ENCODE peak calls at places on chromosomes 12 and 14, in nine cellular contexts. C is stimulated activated CD4-positive, alpha-beta T cell treated with anti-CD3 and anti-CD28 coated beads, Interleukin-15, amount 100 ng/mL, for 1 hour; Y is stimulated activated naive B cell treated with anti-CD40 and anti-IgM and Interleukin-4, amounts not matched to agents 10 μg/mL and 1 μg/mL and 100 μg/mL, for 72 hours; Z is HuH-7.5; K is NCI-H226; J is brain microvascular endothelial cell; E is epithelial cell of esophagus; D is occipital lobe; T is GM23248. X is an unnamed sample.

GRCh38 chr12:47935196-47935595 is 28.2 kb upstream of the TMEM106C start:
- DNase-seq in D (no peak), E (no peak), Y (no peak), K (no peak), Z (no peak), J (peak), C (no peak), T (peak), X (no peak)

GRCh38 chr14:94124582-94125377 is 4.6 kb downstream of the IFI27L2 start:
- DNase-seq in J (no peak), E (peak), Z (no peak), D (no peak), K (no peak), T (no peak), C (no peak), Y (no peak), X (no peak)

GRCh38 chr12:25829192-25829591 is 129.3 kb upstream of the RASSF8 start:
- DNase-seq in Z (no peak), T (peak), E (peak), J (peak), C (no peak), K (peak), D (no peak), Y (no peak), X (peak)

GRCh38 chr14:60720962-60721330 is 3.2 kb downstream of the SIX4 start:
- DNase-seq in Z (peak), T (no peak), J (no peak), C (no peak), E (no peak), K (no peak), Y (no peak), D (no peak), X (no peak)

GRCh38 chr14:53929871-53930685 is 26.5 kb downstream of the BMP4 start:
- DNase-seq in J (no peak), D (no peak), Y (no peak), Z (no peak), C (no peak), T (no peak), E (peak), K (no peak), X (peak)

GRCh38 chr14:100429537-100429936 is 106.4 kb downstream of the SLC25A47 start:
- DNase-seq in J (no peak), D (no peak), E (no peak), K (no peak), Z (no peak), C (no peak), T (no peak), Y (no peak), X (no peak)

GRCh38 chr12:120249875-120250795 is 15.4 kb downstream of the PXN start:
- DNase-seq in J (no peak), T (peak), Z (no peak), K (no peak), D (no peak), E (no peak), Y (peak), C (no peak), X (peak)

GRCh38 chr12:68749443-68749842 is 3.5 kb downstream of the SLC35E3 start:
- DNase-seq in E (no peak), C (no peak), J (no peak), T (no peak), K (no peak), Z (no peak), D (no peak), Y (no peak), X (no peak)

GRCh38 chr14:24183014-24183481 is 5.6 kb downstream of the IPO4 start:
- DNase-seq in T (no peak), D (no peak), Z (no peak), Y (no peak), J (no peak), K (no peak), E (no peak), C (no peak), X (no peak)

GRCh38 chr12:79373896-79374499 is 316.8 kb downstream of the PAWR start:
- DNase-seq in Z (peak), J (peak), D (no peak), C (no peak), Y (peak), E (peak), T (peak), K (peak), X (peak)

GRCh38 chr12:11862794-11863193 is 207.9 kb upstream of the BCL2L14 start:
- DNase-seq in K (no peak), J (peak), E (no peak), Y (peak), T (peak), C (no peak), D (no peak), Z (no peak), X (no peak)

GRCh38 chr12:30818562-30818961 is 63.8 kb upstream of the CAPRIN2 start:
- DNase-seq in J (no peak), T (no peak), K (no peak), D (no peak), Y (no peak), Z (no peak), E (no peak), C (no peak), X (no peak)

GRCh38 chr12:30836656-30837445 is 82.1 kb upstream of the CAPRIN2 start:
- DNase-seq in T (no peak), Z (no peak), K (no peak), Y (no peak), E (peak), J (no peak), C (no peak), D (no peak), X (no peak)

GRCh38 chr12:13187399-13187798 is 9.1 kb upstream of the EMP1 start:
- DNase-seq in K (peak), C (no peak), Z (no peak), D (no peak), T (peak), J (peak), Y (no peak), E (peak), X (peak)

GRCh38 chr14:87489196-87489819 is 503.7 kb downstream of the GALC start:
- DNase-seq in E (no peak), K (no peak), D (no peak), Z (no peak), Y (no peak), C (no peak), J (no peak), T (no peak), X (peak)

GRCh38 chr12:607541-608001 is 55.7 kb downstream of the NINJ2 start:
- DNase-seq in E (peak), D (no peak), T (no peak), J (no peak), Y (no peak), C (no peak), K (peak), Z (no peak), X (peak)

GRCh38 chr14:54776361-54777001 is 126.1 kb downstream of the GCH1 start:
- DNase-seq in Z (no peak), T (peak), Y (peak), C (no peak), D (peak), K (peak), E (peak), J (peak), X (no peak)

GRCh38 chr12:92224685-92225331 is 79.2 kb upstream of the BTG1 start:
- DNase-seq in T (peak), C (no peak), J (peak), Z (no peak), K (peak), D (no peak), Y (no peak), E (peak), X (peak)

GRCh38 chr14:105867961-105868599 is 341.7 kb downstream of the TMEM121 start:
- DNase-seq in E (no peak), Y (no peak), K (no peak), D (no peak), T (no peak), Z (no peak), J (no peak), C (no peak), X (no peak)